ENCODE peak calls at places on chromosome X, in eight cellular contexts. J is upper lobe of right lung, N is foreskin keratinocyte, C is RWPE2, X is fibroblast of lung, Z is pancreas, Q is SK-N-SH, H is transverse colon. B is an unnamed sample.

GRCh38 chrX:1327651-1328304 is 8.8 kb upstream of the IL3RA start:
- DNase-seq in J (no peak), N (no peak), C (no peak), X (no peak), Z (no peak), Q (no peak), H (no peak), B (no peak)

GRCh38 chrX:43627669-43628068 is 28.4 kb upstream of the MAOA start:
- DNase-seq in J (no peak), N (no peak), C (no peak), X (no peak), Z (no peak), Q (no peak), H (no peak), B (no peak)

GRCh38 chrX:107760304-107761077 is 15.1 kb downstream of the TSC22D3 start:
- DNase-seq in J (no peak), N (no peak), C (no peak), X (no peak), Z (no peak), Q (no peak), H (no peak), B (no peak)

GRCh38 chrX:17377047-17377692 is 2.2 kb downstream of the NHS start:
- DNase-seq in J (peak; percentile 63), N (peak; percentile 67), C (peak; percentile 33), X (peak; percentile 53), Z (peak; percentile 13), Q (peak; percentile 46), H (peak; percentile 51), B (no peak)

GRCh38 chrX:104502460-104502859 is 63.5 kb upstream of the IL1RAPL2 start:
- DNase-seq in J (no peak), N (no peak), C (no peak), X (no peak), Z (no peak), Q (no peak), H (no peak), B (no peak)

GRCh38 chrX:132740316-132741123 is 217.9 kb downstream of the HS6ST2 start:
- DNase-seq in J (no peak), N (no peak), C (no peak), X (peak; percentile 12), Z (no peak), Q (peak; percentile 25), H (no peak), B (no peak)

GRCh38 chrX:68903111-68903510 is 74.3 kb downstream of the EFNB1 start:
- DNase-seq in J (no peak), N (no peak), C (no peak), X (no peak), Z (no peak), Q (no peak), H (no peak), B (no peak)

GRCh38 chrX:10175317-10175871 is 18.6 kb downstream of the CLCN4 start:
- DNase-seq in J (no peak), N (peak; percentile 12), C (no peak), X (peak; percentile 69), Z (no peak), Q (no peak), H (no peak), B (no peak)

GRCh38 chrX:13357925-13358324 is 38.1 kb upstream of the ATXN3L start:
- DNase-seq in J (no peak), N (peak; percentile 88), C (no peak), X (no peak), Z (no peak), Q (no peak), H (no peak), B (no peak)

GRCh38 chrX:1210844-1211243 is 1.6 kb downstream of the CRLF2 start:
- DNase-seq in J (no peak), N (no peak), C (no peak), X (no peak), Z (no peak), Q (no peak), H (no peak), B (no peak)

GRCh38 chrX:140766024-140766611 is 56.6 kb downstream of the LINC00632 start:
- DNase-seq in J (peak; percentile 60), N (no peak), C (no peak), X (peak; percentile 76), Z (peak; percentile 18), Q (peak; percentile 61), H (peak; percentile 22), B (peak; percentile 27)

GRCh38 chrX:148629435-148629834 is 129.0 kb downstream of the AFF2 start:
- DNase-seq in J (no peak), N (no peak), C (no peak), X (no peak), Z (no peak), Q (no peak), H (no peak), B (no peak)

GRCh38 chrX:27740933-27741332 is 66.9 kb upstream of the MAGEB10 start:
- DNase-seq in J (no peak), N (no peak), C (no peak), X (no peak), Z (no peak), Q (no peak), H (no peak), B (no peak)

GRCh38 chrX:13487731-13488505 is 81.5 kb upstream of the EGFL6 start:
- DNase-seq in J (no peak), N (peak; percentile 81), C (no peak), X (peak; percentile 90), Z (peak; percentile 37), Q (peak; percentile 48), H (peak; percentile 46), B (peak; percentile 75)

GRCh38 chrX:66015152-66015827 is 24.6 kb downstream of the VSIG4 start:
- DNase-seq in J (no peak), N (no peak), C (no peak), X (no peak), Z (peak; percentile 27), Q (no peak), H (peak; percentile 17), B (no peak)

GRCh38 chrX:112761239-112762207 is 79.1 kb downstream of the AMOT start:
- DNase-seq in J (no peak), N (no peak), C (no peak), X (no peak), Z (no peak), Q (no peak), H (no peak), B (no peak)

GRCh38 chrX:112760697-112761096 is 79.9 kb downstream of the AMOT start:
- DNase-seq in J (no peak), N (peak; percentile 10), C (no peak), X (peak; percentile 2), Z (no peak), Q (no peak), H (no peak), B (no peak)

GRCh38 chrX:112759512-112759911 is 79.8 kb upstream of the LHFPL1 start:
- DNase-seq in J (no peak), N (peak; percentile 48), C (no peak), X (no peak), Z (no peak), Q (no peak), H (no peak), B (no peak)
- TF ChIP-seq CTCF in J (no peak), N (no peak), C (no peak), X (no peak), Z (no peak), Q (no peak), H (no peak), B (no peak)

GRCh38 chrX:2820131-2820771 is 8.5 kb upstream of the GYG2 start:
- DNase-seq in J (no peak), N (no peak), C (no peak), X (no peak), Z (no peak), Q (no peak), H (no peak), B (no peak)
- H3K27ac ChIP-seq in J (no peak overlapping the region), N (no peak overlapping the region), C (no peak overlapping the region), X (no peak overlapping the region), Z (no peak overlapping the region), Q (no peak overlapping the region), H (no peak overlapping the region), B (no peak overlapping the region)

GRCh38 chrX:75038925-75039324 is 113.7 kb upstream of the NEXMIF start:
- DNase-seq in J (no peak), N (no peak), C (no peak), X (peak; percentile 8), Z (no peak), Q (no peak), H (no peak), B (no peak)
- TF ChIP-seq CTCF in J (peak; percentile 25), N (peak; percentile 19), C (no peak), X (peak; percentile 40), Z (no peak), Q (peak; percentile 55), H (no peak), B (peak; percentile 20)

GRCh38 chrX:136183175-136183574 is 35.8 kb downstream of the FHL1 start:
- DNase-seq in J (no peak), N (no peak), C (no peak), X (no peak), Z (no peak), Q (no peak), H (no peak), B (no peak)

GRCh38 chrX:136183917-136184316 is 36.6 kb downstream of the FHL1 start:
- DNase-seq in J (no peak), N (no peak), C (no peak), X (peak; percentile 65), Z (no peak), Q (no peak), H (no peak), B (no peak)

GRCh38 chrX:136185409-136186022 is 38.2 kb downstream of the FHL1 start:
- DNase-seq in J (no peak), N (no peak), C (no peak), X (peak; percentile 63), Z (no peak), Q (no peak), H (no peak), B (no peak)

GRCh38 chrX:136189222-136189621 is 41.9 kb downstream of the FHL1 start:
- DNase-seq in J (no peak), N (no peak), C (no peak), X (no peak), Z (no peak), Q (peak; percentile 21), H (no peak), B (no peak)

DNA sequence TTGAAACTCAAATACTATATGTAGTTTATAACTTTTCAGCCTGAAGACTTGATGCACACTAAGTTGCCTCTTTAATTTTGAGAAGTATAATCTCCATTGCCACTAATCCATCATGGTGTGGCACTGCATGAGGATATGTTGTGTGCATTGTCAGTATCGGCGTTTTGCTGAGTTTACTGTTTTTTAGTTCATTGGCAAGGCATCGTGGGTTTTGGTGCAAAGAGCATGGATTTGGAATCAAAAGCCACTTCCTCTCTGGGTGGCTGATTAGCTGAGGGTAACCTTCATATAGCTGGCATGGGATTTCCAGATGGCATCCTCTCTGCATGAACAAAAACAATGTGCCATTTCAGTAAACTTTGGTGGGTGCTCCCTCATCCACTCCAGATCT is 38.7 kb downstream of the FHL1 start:
- DNase-seq in J (no peak), N (no peak), C (no peak), X (no peak), Z (no peak), Q (no peak), H (no peak), B (no peak)
- H3K27ac ChIP-seq in J (no peak overlapping the region), N (no peak overlapping the region), C (no peak overlapping the region), X (no peak overlapping the region), Z (no peak overlapping the region), Q (no peak overlapping the region), H (peak overlapping the region; percentile 50), B (no peak overlapping the region)

GRCh38 chrX:99394450-99394849 is 1015.6 kb downstream of the PCDH19 start:
- DNase-seq in J (no peak), N (no peak), C (no peak), X (no peak), Z (no peak), Q (no peak), H (no peak), B (no peak)
- TF ChIP-seq CTCF in J (no peak), N (no peak), C (no peak), X (no peak), Z (no peak), Q (peak; percentile 20), H (no peak), B (no peak)

GRCh38 chrX:154374361-154375155 is at the start of gene FLNA:
- DNase-seq in J (no peak), N (no peak), C (no peak), X (no peak), Z (no peak), Q (peak; percentile 61), H (peak; percentile 58), B (no peak)
- H3K27ac ChIP-seq in J (peak within 1 kb of the TSS; percentile 51), N (no peak within 1 kb of the TSS), C (peak within 1 kb of the TSS; percentile 97), X (peak within 1 kb of the TSS; percentile 43), Z (peak within 1 kb of the TSS; percentile 63), Q (peak within 1 kb of the TSS; percentile 58), H (peak within 1 kb of the TSS; percentile 98), B (peak within 1 kb of the TSS; percentile 77)